ENCODE peak calls at places on chromosomes 4 and X, in nine cellular contexts. R is pancreas; P is transverse colon; J is CD8-positive, alpha-beta T cell; A is neural progenitor cell; I is bronchial epithelial cell; T is stomach; W is Panc1; C is endodermal cell. S is an unnamed sample.

GRCh38 chr4:79540143-79540542 is 132.1 kb upstream of the GK2 start:
- DNase-seq in J (no peak), W (no peak), R (no peak), T (no peak), P (no peak), C (no peak), I (no peak), A (no peak), S (no peak)

GRCh38 chr4:16721618-16722291 is 176.7 kb downstream of the LDB2 start:
- DNase-seq in J (no peak), T (no peak), A (no peak), W (no peak), R (no peak), I (no peak), C (no peak), P (no peak), S (peak; percentile 91)

GRCh38 chrX:39759526-39760224 is 338.1 kb downstream of the BCOR start:
- DNase-seq in I (no peak), A (peak; percentile 53), C (peak; percentile 77), R (peak; percentile 74), J (no peak), P (no peak), T (peak; percentile 53), W (no peak), S (peak; percentile 66)

GRCh38 chr4:45453258-45453841 is 670.5 kb downstream of the GABRG1 start:
- DNase-seq in I (peak; percentile 25), P (no peak), T (no peak), W (peak; percentile 7), A (peak; percentile 68), J (no peak), R (no peak), C (peak; percentile 58), S (no peak)

GRCh38 chr4:45172636-45173035 is 446.3 kb upstream of the GNPDA2 start:
- DNase-seq in J (no peak), P (no peak), C (peak; percentile 76), T (no peak), A (peak; percentile 33), I (no peak), W (no peak), R (peak; percentile 5), S (no peak)

GRCh38 chr4:57282556-57283310 is 172.5 kb upstream of the IGFBP7 start:
- DNase-seq in T (no peak), A (no peak), P (no peak), I (no peak), J (no peak), W (no peak), C (no peak), R (no peak), S (no peak)

GRCh38 chrX:63735882-63736281 is 49.1 kb downstream of the ARHGEF9 start:
- DNase-seq in I (no peak), T (no peak), R (no peak), J (no peak), A (no peak), W (no peak), P (no peak), C (no peak), S (no peak)

GRCh38 chr4:170374770-170375169 is 285.0 kb upstream of the AADAT start:
- DNase-seq in J (no peak), I (peak; percentile 33), R (no peak), W (peak; percentile 32), A (peak; percentile 50), P (peak; percentile 59), C (peak; percentile 81), T (no peak), S (peak; percentile 12)

GRCh38 chrX:109890300-109890699 is 112.6 kb upstream of the TMEM164 start:
- DNase-seq in A (no peak), C (no peak), I (no peak), P (no peak), J (no peak), W (no peak), T (no peak), R (no peak), S (no peak)

GRCh38 chrX:83501003-83501402 is 7.1 kb upstream of the POU3F4 start:
- DNase-seq in P (no peak), T (no peak), W (no peak), J (no peak), I (no peak), R (no peak), C (peak; percentile 60), A (peak; percentile 34), S (no peak)

GRCh38 chrX:104195489-104196084 is 29.3 kb downstream of the FAM199X start:
- DNase-seq in T (no peak), W (peak; percentile 33), I (peak; percentile 17), P (no peak), A (peak; percentile 36), C (no peak), J (no peak), R (no peak), S (peak; percentile 21)

GRCh38 chr4:170875868-170876267 is 786.1 kb upstream of the AADAT start:
- DNase-seq in W (no peak), R (no peak), P (no peak), I (no peak), T (no peak), C (no peak), J (no peak), A (peak; percentile 27), S (no peak)

GRCh38 chr4:186150926-186151325 is 40.4 kb upstream of the CYP4V2 start:
- DNase-seq in J (no peak), W (no peak), I (no peak), T (no peak), R (no peak), A (no peak), P (no peak), C (no peak), S (no peak)

GRCh38 chrX:29478336-29479069 is 736.9 kb upstream of the MAGEB2 start:
- DNase-seq in C (peak; percentile 66), R (peak; percentile 8), W (no peak), J (no peak), A (peak; percentile 64), T (peak; percentile 26), I (peak; percentile 0), P (peak; percentile 16), S (peak; percentile 1)

GRCh38 chr4:40240040-40240653 is 43.3 kb downstream of the RHOH start:
- DNase-seq in I (no peak), R (no peak), W (no peak), P (no peak), A (no peak), T (no peak), C (no peak), J (no peak), S (no peak)
- H3K36me3 ChIP-seq in I (no peaks in the 10 kb centered on the region), R (no peaks in the 10 kb centered on the region), W (no peaks in the 10 kb centered on the region), P (no peaks in the 10 kb centered on the region), A (no peaks in the 10 kb centered on the region), T (no peaks in the 10 kb centered on the region), C (no peaks in the 10 kb centered on the region), J (peaks cover 27% of the 10 kb centered on the region), S (no peaks in the 10 kb centered on the region)

DNA sequence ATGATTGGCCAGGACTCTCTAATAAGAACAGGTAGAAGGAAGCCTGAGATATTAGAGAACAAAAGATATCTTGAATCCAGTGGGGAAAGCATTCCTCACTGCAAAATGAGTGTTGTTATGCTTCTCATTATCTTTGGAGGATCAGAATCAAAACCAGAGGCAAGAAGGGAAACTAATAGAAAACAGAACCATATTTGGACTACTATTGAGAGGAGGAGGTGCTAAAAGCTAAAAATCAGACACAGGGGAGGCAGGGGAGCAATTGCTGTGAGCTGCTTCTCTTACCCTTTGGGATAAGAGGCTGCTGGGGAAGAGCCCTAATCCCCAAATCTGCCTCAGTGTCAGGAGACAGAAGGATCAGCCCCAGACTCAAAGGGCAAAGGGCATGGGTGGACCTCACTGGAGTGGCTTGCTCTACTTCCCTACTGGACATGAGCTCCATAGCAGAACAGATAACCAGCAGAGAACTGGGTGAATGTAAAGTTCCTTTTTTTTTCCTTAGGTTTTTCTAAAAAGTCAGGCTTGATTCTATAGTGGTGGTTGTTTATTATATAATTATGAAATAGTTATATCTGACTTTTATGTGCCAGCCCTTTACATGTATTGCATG is 60.1 kb downstream of the SEPTIN11 start:
- DNase-seq in C (no peak), W (no peak), T (no peak), J (no peak), P (no peak), R (no peak), A (no peak), I (no peak), S (no peak)
- H3K36me3 ChIP-seq in C (peaks cover 35% of the 10 kb centered on the region), W (no peaks in the 10 kb centered on the region), T (peaks cover 4% of the 10 kb centered on the region), J (no peaks in the 10 kb centered on the region), P (no peaks in the 10 kb centered on the region), R (no peaks in the 10 kb centered on the region), A (no peaks in the 10 kb centered on the region), I (no peaks in the 10 kb centered on the region), S (peaks cover 32% of the 10 kb centered on the region)

GRCh38 chr4:26420903-26421302 is 69.4 kb downstream of the CCKAR start:
- DNase-seq in T (no peak), A (no peak), P (no peak), W (no peak), J (no peak), I (no peak), R (no peak), C (no peak), S (no peak)

GRCh38 chr4:26413595-26413994 is 76.7 kb downstream of the CCKAR start:
- DNase-seq in R (no peak), C (no peak), A (no peak), J (no peak), I (no peak), T (no peak), P (no peak), W (no peak), S (no peak)

GRCh38 chr4:26420438-26420837 is 69.8 kb downstream of the CCKAR start:
- DNase-seq in A (no peak), P (no peak), C (no peak), R (no peak), I (no peak), T (no peak), J (no peak), W (no peak), S (peak; percentile 43)

GRCh38 chr4:26418107-26418506 is 72.2 kb downstream of the CCKAR start:
- DNase-seq in A (no peak), R (no peak), C (no peak), J (no peak), T (no peak), I (no peak), W (no peak), P (no peak), S (no peak)

GRCh38 chr4:26418850-26419249 is 71.4 kb downstream of the CCKAR start:
- DNase-seq in R (no peak), C (no peak), W (no peak), I (no peak), P (no peak), T (no peak), J (no peak), A (no peak), S (no peak)
- H3K36me3 ChIP-seq in R (peaks cover 7% of the 10 kb centered on the region), C (peaks cover 61% of the 10 kb centered on the region), W (no peaks in the 10 kb centered on the region), I (no peaks in the 10 kb centered on the region), P (no peaks in the 10 kb centered on the region), T (no peaks in the 10 kb centered on the region), J (no peaks in the 10 kb centered on the region), A (peaks cover 18% of the 10 kb centered on the region), S (no peaks in the 10 kb centered on the region)

DNA sequence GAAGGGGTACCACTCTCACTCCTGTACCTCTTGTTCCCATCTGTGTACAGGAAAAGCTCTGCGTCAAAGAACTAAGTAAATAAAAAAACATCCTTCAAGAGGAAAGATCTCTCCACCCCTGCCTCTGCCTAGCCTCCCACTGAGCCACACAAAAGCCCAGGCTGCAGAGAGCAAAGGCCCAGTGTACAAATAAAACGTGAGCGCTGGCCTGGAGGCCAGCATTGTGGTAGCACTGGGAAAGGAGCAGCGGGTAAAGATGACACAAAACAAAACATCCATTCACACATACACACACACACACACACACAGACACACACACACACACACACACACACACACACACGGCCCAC is 13.6 kb downstream of the WDR1 start:
- DNase-seq in C (no peak), A (peak; percentile 70), I (no peak), W (no peak), P (no peak), R (no peak), J (no peak), T (no peak), S (no peak)
- H3K36me3 ChIP-seq in C (peaks cover 87% of the 10 kb centered on the region), A (no peaks in the 10 kb centered on the region), I (peaks cover 38% of the 10 kb centered on the region), W (peaks cover 2% of the 10 kb centered on the region), P (no peaks in the 10 kb centered on the region), R (peaks cover 17% of the 10 kb centered on the region), J (peaks cover 23% of the 10 kb centered on the region), T (peaks cover 32% of the 10 kb centered on the region), S (peaks cover 82% of the 10 kb centered on the region)

GRCh38 chr4:88102029-88102428 is 56.4 kb downstream of the ABCG2 start:
- DNase-seq in A (no peak), J (no peak), R (no peak), T (no peak), I (no peak), W (no peak), C (no peak), P (no peak), S (no peak)
- H3K36me3 ChIP-seq in A (no peaks in the 10 kb centered on the region), J (no peaks in the 10 kb centered on the region), R (no peaks in the 10 kb centered on the region), T (no peaks in the 10 kb centered on the region), I (no peaks in the 10 kb centered on the region), W (no peaks in the 10 kb centered on the region), C (no peaks in the 10 kb centered on the region), P (no peaks in the 10 kb centered on the region), S (no peaks in the 10 kb centered on the region)

S was measured in brain microvascular endothelial cell.